ENCODE peak calls at places on chromosomes 6 and 20, in ten cellular contexts. One of them, this sample, is unnamed.

GRCh38 chr6:16657768-16658167 is 103.5 kb downstream of the ATXN1 start:
- DNase-seq in hepatocyte: no peak
- DNase-seq in H1: no peak
- DNase-seq in neuronal stem cell: no peak
- DNase-seq in heart right ventricle: no peak
- DNase-seq in heart left ventricle: no peak
- DNase-seq in upper lobe of right lung: no peak
- DNase-seq in IMR-90: no peak
- DNase-seq in cardiac muscle cell: no peak
- DNase-seq in breast epithelium: no peak
- DNase-seq in this sample: no peak

GRCh38 chr6:125300992-125301434 is 754 bp downstream of the HDDC2 start:
- DNase-seq in hepatocyte: peak
- DNase-seq in H1: no peak
- DNase-seq in neuronal stem cell: no peak
- DNase-seq in heart right ventricle: no peak
- DNase-seq in heart left ventricle: no peak
- DNase-seq in upper lobe of right lung: no peak
- DNase-seq in IMR-90: peak
- DNase-seq in cardiac muscle cell: peak
- DNase-seq in breast epithelium: no peak
- DNase-seq in this sample: no peak

GRCh38 chr6:42030585-42031506 is 19.5 kb upstream of the TAF8 start:
- DNase-seq in hepatocyte: peak
- DNase-seq in H1: no peak
- DNase-seq in neuronal stem cell: no peak
- DNase-seq in heart right ventricle: peak
- DNase-seq in heart left ventricle: peak
- DNase-seq in upper lobe of right lung: peak
- DNase-seq in IMR-90: no peak
- DNase-seq in cardiac muscle cell: peak
- DNase-seq in breast epithelium: no peak
- DNase-seq in this sample: no peak

GRCh38 chr6:110044093-110044492 is 66.0 kb downstream of the GPR6 start:
- DNase-seq in hepatocyte: no peak
- DNase-seq in H1: peak
- DNase-seq in neuronal stem cell: no peak
- DNase-seq in heart right ventricle: no peak
- DNase-seq in heart left ventricle: no peak
- DNase-seq in upper lobe of right lung: peak
- DNase-seq in IMR-90: no peak
- DNase-seq in cardiac muscle cell: no peak
- DNase-seq in breast epithelium: no peak
- DNase-seq in this sample: no peak

GRCh38 chr6:128519132-128519930 is 1.1 kb downstream of the PTPRK start:
- DNase-seq in hepatocyte: peak
- DNase-seq in H1: peak
- DNase-seq in neuronal stem cell: peak
- DNase-seq in heart right ventricle: peak
- DNase-seq in heart left ventricle: peak
- DNase-seq in upper lobe of right lung: peak
- DNase-seq in IMR-90: peak
- DNase-seq in cardiac muscle cell: peak
- DNase-seq in breast epithelium: peak
- DNase-seq in this sample: no peak

GRCh38 chr6:110217255-110217654 is 37.0 kb downstream of the CDC40 start:
- DNase-seq in hepatocyte: no peak
- DNase-seq in H1: no peak
- DNase-seq in neuronal stem cell: no peak
- DNase-seq in heart right ventricle: no peak
- DNase-seq in heart left ventricle: no peak
- DNase-seq in upper lobe of right lung: no peak
- DNase-seq in IMR-90: peak
- DNase-seq in cardiac muscle cell: no peak
- DNase-seq in breast epithelium: no peak
- DNase-seq in this sample: no peak

GRCh38 chr6:111552241-111552744 is 53.4 kb downstream of the TRAF3IP2 start:
- DNase-seq in hepatocyte: peak
- DNase-seq in H1: no peak
- DNase-seq in neuronal stem cell: peak
- DNase-seq in heart right ventricle: peak
- DNase-seq in heart left ventricle: peak
- DNase-seq in upper lobe of right lung: peak
- DNase-seq in IMR-90: peak
- DNase-seq in cardiac muscle cell: peak
- DNase-seq in breast epithelium: peak
- DNase-seq in this sample: no peak

GRCh38 chr20:45229264-45230056 is 8.3 kb downstream of the SEMG2 start:
- DNase-seq in hepatocyte: peak
- DNase-seq in H1: peak
- DNase-seq in neuronal stem cell: no peak
- DNase-seq in heart right ventricle: peak
- DNase-seq in heart left ventricle: no peak
- DNase-seq in upper lobe of right lung: peak
- DNase-seq in IMR-90: no peak
- DNase-seq in cardiac muscle cell: peak
- DNase-seq in breast epithelium: no peak
- DNase-seq in this sample: no peak

GRCh38 chr6:6005467-6006427 is 978 bp downstream of the NRN1 start:
- DNase-seq in hepatocyte: no peak
- DNase-seq in H1: no peak
- DNase-seq in neuronal stem cell: no peak
- DNase-seq in heart right ventricle: no peak
- DNase-seq in heart left ventricle: no peak
- DNase-seq in upper lobe of right lung: no peak
- DNase-seq in IMR-90: no peak
- DNase-seq in cardiac muscle cell: no peak
- DNase-seq in breast epithelium: no peak
- DNase-seq in this sample: no peak

GRCh38 chr6:6002005-6002808 is 4.5 kb downstream of the NRN1 start:
- DNase-seq in hepatocyte: no peak
- DNase-seq in H1: peak
- DNase-seq in neuronal stem cell: no peak
- DNase-seq in heart right ventricle: no peak
- DNase-seq in heart left ventricle: no peak
- DNase-seq in upper lobe of right lung: no peak
- DNase-seq in IMR-90: no peak
- DNase-seq in cardiac muscle cell: no peak
- DNase-seq in breast epithelium: no peak
- DNase-seq in this sample: peak

GRCh38 chr6:6003334-6004146 is 3.2 kb downstream of the NRN1 start:
- DNase-seq in hepatocyte: no peak
- DNase-seq in H1: peak
- DNase-seq in neuronal stem cell: no peak
- DNase-seq in heart right ventricle: peak
- DNase-seq in heart left ventricle: no peak
- DNase-seq in upper lobe of right lung: no peak
- DNase-seq in IMR-90: no peak
- DNase-seq in cardiac muscle cell: no peak
- DNase-seq in breast epithelium: no peak
- DNase-seq in this sample: peak

GRCh38 chr6:6002809-6003333 is 3.9 kb downstream of the NRN1 start:
- DNase-seq in hepatocyte: no peak
- DNase-seq in H1: no peak
- DNase-seq in neuronal stem cell: no peak
- DNase-seq in heart right ventricle: no peak
- DNase-seq in heart left ventricle: no peak
- DNase-seq in upper lobe of right lung: no peak
- DNase-seq in IMR-90: no peak
- DNase-seq in cardiac muscle cell: no peak
- DNase-seq in breast epithelium: no peak
- DNase-seq in this sample: no peak

GRCh38 chr6:6004147-6004995 is 2.4 kb downstream of the NRN1 start:
- DNase-seq in hepatocyte: no peak
- DNase-seq in H1: peak
- DNase-seq in neuronal stem cell: no peak
- DNase-seq in heart right ventricle: no peak
- DNase-seq in heart left ventricle: no peak
- DNase-seq in upper lobe of right lung: no peak
- DNase-seq in IMR-90: no peak
- DNase-seq in cardiac muscle cell: no peak
- DNase-seq in breast epithelium: no peak
- DNase-seq in this sample: peak
- H3K4me3 ChIP-seq in hepatocyte: no peak
- H3K4me3 ChIP-seq in H1: peak
- H3K4me3 ChIP-seq in neuronal stem cell: peak
- H3K4me3 ChIP-seq in heart right ventricle: peak
- H3K4me3 ChIP-seq in heart left ventricle: peak
- H3K4me3 ChIP-seq in upper lobe of right lung: peak
- H3K4me3 ChIP-seq in IMR-90: no peak
- H3K4me3 ChIP-seq in cardiac muscle cell: peak
- H3K4me3 ChIP-seq in breast epithelium: peak
- H3K4me3 ChIP-seq in this sample: peak

GRCh38 chr6:45574885-45575284 is 197.2 kb upstream of the SUPT3H start:
- DNase-seq in hepatocyte: no peak
- DNase-seq in H1: no peak
- DNase-seq in neuronal stem cell: no peak
- DNase-seq in heart right ventricle: no peak
- DNase-seq in heart left ventricle: no peak
- DNase-seq in upper lobe of right lung: no peak
- DNase-seq in IMR-90: no peak
- DNase-seq in cardiac muscle cell: no peak
- DNase-seq in breast epithelium: no peak
- DNase-seq in this sample: no peak

GRCh38 chr6:45574013-45574412 is 196.3 kb upstream of the SUPT3H start:
- DNase-seq in hepatocyte: no peak
- DNase-seq in H1: no peak
- DNase-seq in neuronal stem cell: no peak
- DNase-seq in heart right ventricle: no peak
- DNase-seq in heart left ventricle: no peak
- DNase-seq in upper lobe of right lung: no peak
- DNase-seq in IMR-90: no peak
- DNase-seq in cardiac muscle cell: no peak
- DNase-seq in breast epithelium: no peak
- DNase-seq in this sample: no peak

GRCh38 chr6:45577836-45578504 is 200.2 kb upstream of the SUPT3H start:
- DNase-seq in hepatocyte: no peak
- DNase-seq in H1: peak
- DNase-seq in neuronal stem cell: no peak
- DNase-seq in heart right ventricle: no peak
- DNase-seq in heart left ventricle: no peak
- DNase-seq in upper lobe of right lung: no peak
- DNase-seq in IMR-90: peak
- DNase-seq in cardiac muscle cell: peak
- DNase-seq in breast epithelium: no peak
- DNase-seq in this sample: no peak

GRCh38 chr6:45572833-45573232 is 195.1 kb upstream of the SUPT3H start:
- DNase-seq in hepatocyte: no peak
- DNase-seq in H1: no peak
- DNase-seq in neuronal stem cell: no peak
- DNase-seq in heart right ventricle: no peak
- DNase-seq in heart left ventricle: no peak
- DNase-seq in upper lobe of right lung: no peak
- DNase-seq in IMR-90: no peak
- DNase-seq in cardiac muscle cell: no peak
- DNase-seq in breast epithelium: no peak
- DNase-seq in this sample: no peak

DNA sequence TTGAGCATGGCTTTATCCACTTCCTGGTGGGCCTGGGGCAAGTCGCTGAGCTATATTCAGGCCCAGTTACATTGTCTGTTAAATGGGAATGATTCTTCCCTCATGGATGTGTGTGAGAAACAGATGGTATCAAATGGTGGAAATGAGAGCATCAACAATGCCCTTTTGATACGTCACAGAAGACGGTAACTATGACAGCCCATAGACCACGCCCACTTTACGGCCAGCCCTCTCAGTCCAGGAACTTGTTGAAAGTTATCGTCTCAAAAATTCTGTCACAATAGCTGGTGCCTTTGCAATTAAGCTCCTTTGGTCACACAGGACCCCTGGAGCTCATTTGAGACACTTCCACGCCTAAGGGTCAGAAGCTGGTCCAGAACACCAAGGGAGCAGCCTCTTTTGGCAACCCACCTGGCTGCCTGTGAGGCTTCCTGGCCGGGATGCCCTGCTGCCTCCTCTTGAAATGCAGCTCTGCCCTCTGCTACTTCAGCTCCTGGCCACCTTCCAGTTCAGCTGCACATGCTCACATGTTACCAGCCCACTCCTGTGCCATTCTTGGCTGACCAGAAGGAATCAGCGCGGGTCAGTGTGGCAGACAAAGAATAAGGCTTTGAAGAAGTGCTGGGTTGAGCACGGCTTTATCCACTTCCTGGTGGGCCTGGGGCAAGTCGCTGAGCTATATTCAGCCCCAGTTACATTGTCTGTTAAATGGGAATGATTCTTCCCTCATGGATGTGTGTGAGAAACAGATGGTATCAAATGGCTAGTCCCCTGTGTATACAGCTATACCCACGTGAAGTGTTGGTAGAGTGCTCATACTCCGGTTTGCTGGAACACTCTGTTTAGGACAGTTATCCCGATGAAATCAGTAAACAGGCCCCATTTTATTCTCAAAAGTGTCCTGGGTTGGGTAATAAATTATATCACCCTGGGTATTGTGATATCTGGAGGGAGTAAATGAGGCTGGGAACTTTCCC is 199.2 kb upstream of the SUPT3H start:
- DNase-seq in hepatocyte: no peak
- DNase-seq in H1: no peak
- DNase-seq in neuronal stem cell: no peak
- DNase-seq in heart right ventricle: peak
- DNase-seq in heart left ventricle: peak
- DNase-seq in upper lobe of right lung: peak
- DNase-seq in IMR-90: no peak
- DNase-seq in cardiac muscle cell: no peak
- DNase-seq in breast epithelium: peak
- DNase-seq in this sample: no peak
- H3K27ac ChIP-seq in hepatocyte: no peak
- H3K27ac ChIP-seq in H1: no peak
- H3K27ac ChIP-seq in neuronal stem cell: no peak
- H3K27ac ChIP-seq in heart right ventricle: no peak
- H3K27ac ChIP-seq in heart left ventricle: no peak
- H3K27ac ChIP-seq in upper lobe of right lung: no peak
- H3K27ac ChIP-seq in IMR-90: no peak
- H3K27ac ChIP-seq in cardiac muscle cell: no peak
- H3K27ac ChIP-seq in breast epithelium: peak
- H3K27ac ChIP-seq in this sample: no peak

GRCh38 chr6:12113190-12113578 is 101.1 kb downstream of the HIVEP1 start:
- DNase-seq in hepatocyte: no peak
- DNase-seq in H1: no peak
- DNase-seq in neuronal stem cell: no peak
- DNase-seq in heart right ventricle: no peak
- DNase-seq in heart left ventricle: no peak
- DNase-seq in upper lobe of right lung: no peak
- DNase-seq in IMR-90: peak
- DNase-seq in cardiac muscle cell: peak
- DNase-seq in breast epithelium: no peak
- DNase-seq in this sample: no peak
- H3K4me3 ChIP-seq in hepatocyte: no peak
- H3K4me3 ChIP-seq in H1: no peak
- H3K4me3 ChIP-seq in neuronal stem cell: no peak
- H3K4me3 ChIP-seq in heart right ventricle: no peak
- H3K4me3 ChIP-seq in heart left ventricle: no peak
- H3K4me3 ChIP-seq in upper lobe of right lung: no peak
- H3K4me3 ChIP-seq in IMR-90: no peak
- H3K4me3 ChIP-seq in cardiac muscle cell: no peak
- H3K4me3 ChIP-seq in breast epithelium: no peak
- H3K4me3 ChIP-seq in this sample: no peak

DNA sequence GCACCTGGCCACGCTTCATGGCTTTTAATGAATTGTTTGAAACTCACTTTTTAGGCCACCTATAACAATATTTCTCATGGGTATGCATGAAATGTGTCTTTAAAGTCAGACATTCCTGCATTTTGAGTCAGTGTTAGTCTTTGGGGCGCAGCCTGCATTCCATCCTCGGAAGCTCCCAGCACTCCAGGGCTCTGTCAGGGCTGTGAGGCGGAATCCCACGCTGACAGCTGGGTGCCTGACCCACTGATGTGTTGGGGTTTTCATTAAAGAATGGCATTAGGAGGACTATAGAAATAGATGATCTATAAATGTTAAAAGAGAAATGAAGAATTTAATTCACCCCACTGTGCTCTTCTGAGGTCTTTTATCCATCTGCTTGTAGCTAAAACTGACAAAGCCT is 16.2 kb upstream of the CLDN20 start:
- DNase-seq in hepatocyte: peak
- DNase-seq in H1: no peak
- DNase-seq in neuronal stem cell: no peak
- DNase-seq in heart right ventricle: no peak
- DNase-seq in heart left ventricle: no peak
- DNase-seq in upper lobe of right lung: no peak
- DNase-seq in IMR-90: peak
- DNase-seq in cardiac muscle cell: no peak
- DNase-seq in breast epithelium: no peak
- DNase-seq in this sample: no peak
- H3K27ac ChIP-seq in hepatocyte: peak
- H3K27ac ChIP-seq in H1: no peak
- H3K27ac ChIP-seq in neuronal stem cell: no peak
- H3K27ac ChIP-seq in heart right ventricle: no peak
- H3K27ac ChIP-seq in heart left ventricle: no peak
- H3K27ac ChIP-seq in upper lobe of right lung: peak
- H3K27ac ChIP-seq in IMR-90: no peak
- H3K27ac ChIP-seq in cardiac muscle cell: no peak
- H3K27ac ChIP-seq in breast epithelium: no peak
- H3K27ac ChIP-seq in this sample: no peak

This sample was measured in naive thymus-derived CD4-positive, alpha-beta T cell.